ENCODE peak calls at places on chromosomes 7 and 10, in four cellular contexts. I, T, E and N are unnamed samples.

GRCh38 chr10:56537984-56538383 is 176.9 kb upstream of the ZWINT start:
- DNase-seq in E (no peak), T (no peak), I (peak), N (peak)

GRCh38 chr10:97468162-97468561 is 22.2 kb downstream of the ZDHHC16 start:
- DNase-seq in I (no peak), T (no peak), E (no peak), N (no peak)

GRCh38 chr7:34069676-34070075 is 164.3 kb downstream of the BMPER start:
- DNase-seq in T (no peak), E (no peak), I (peak), N (peak)

GRCh38 chr10:32298066-32298812 is 48.7 kb downstream of the EPC1 start:
- DNase-seq in E (no peak), I (peak), T (no peak), N (peak)

GRCh38 chr10:89002234-89002978 is 11.8 kb downstream of the FAS start:
- DNase-seq in I (no peak), T (no peak), E (no peak), N (no peak)

GRCh38 chr7:111312966-111313365 is 222.0 kb downstream of the LRRN3 start:
- DNase-seq in T (no peak), E (no peak), I (peak), N (no peak)

GRCh38 chr10:79491171-79491835 is 21.0 kb upstream of the EIF5AL1 start:
- DNase-seq in I (no peak), E (no peak), T (no peak), N (no peak)

GRCh38 chr7:128863433-128863989 is 855 bp downstream of the ATP6V1F start:
- DNase-seq in I (peak), E (no peak), T (peak), N (peak)

GRCh38 chr10:767211-767610 is 77.7 kb upstream of the DIP2C start:
- DNase-seq in E (no peak), I (no peak), T (no peak), N (no peak)

GRCh38 chr10:22534849-22535604 is 179.4 kb downstream of the PIP4K2A start:
- DNase-seq in T (no peak), I (peak), E (no peak), N (peak)